ENCODE peak calls at places on chromosomes 4 and X, in ten cellular contexts. J, Y, T, V, F, C, H, U, I and Z are unnamed samples.

GRCh38 chr4:176790398-176790797 is 2.3 kb downstream of the VEGFC start:
- DNase-seq in I (no peak), C (no peak), T (no peak), F (no peak), V (no peak), J (no peak), U (no peak), Y (no peak), H (peak; percentile 51), Z (no peak)

GRCh38 chr4:1069394-1069793 is 44.0 kb downstream of the RNF212 start:
- DNase-seq in T (no peak), C (no peak), Y (no peak), J (no peak), F (no peak), H (no peak), U (no peak), I (no peak), V (no peak), Z (no peak)

GRCh38 chr4:101421393-101421792 is 74.1 kb upstream of the PPP3CA start:
- DNase-seq in I (no peak), U (no peak), H (no peak), J (no peak), F (no peak), V (no peak), T (no peak), Y (no peak), C (peak; percentile 31), Z (no peak)

GRCh38 chr4:80206111-80206510 is 8.8 kb downstream of the PRDM8 start:
- DNase-seq in I (no peak), T (no peak), H (no peak), V (no peak), J (no peak), C (no peak), Y (no peak), U (no peak), F (no peak), Z (no peak)

GRCh38 chrX:7586126-7586525 is 256.8 kb upstream of the VCX start:
- DNase-seq in V (no peak), Y (peak; percentile 11), T (peak; percentile 58), F (no peak), I (no peak), U (no peak), C (peak; percentile 13), H (peak; percentile 32), J (no peak), Z (no peak)

GRCh38 chr4:151866266-151866918 is 105.6 kb upstream of the GATB start:
- DNase-seq in T (no peak), I (no peak), H (no peak), V (no peak), Y (no peak), C (no peak), F (no peak), U (no peak), J (no peak), Z (no peak)

GRCh38 chrX:150456466-150456865 is 93.3 kb downstream of the MAMLD1 start:
- DNase-seq in H (no peak), T (no peak), F (no peak), Y (no peak), C (no peak), J (no peak), U (no peak), V (no peak), I (no peak), Z (no peak)

GRCh38 chr4:88219099-88219498 is 60.7 kb upstream of the ABCG2 start:
- DNase-seq in T (peak; percentile 63), C (peak; percentile 52), U (no peak), V (peak; percentile 74), H (peak; percentile 66), Y (no peak), I (no peak), J (peak; percentile 45), F (peak; percentile 57), Z (no peak)

GRCh38 chrX:45353462-45353861 is 152.8 kb upstream of the DIPK2B start:
- DNase-seq in V (no peak), Y (no peak), H (no peak), T (no peak), U (no peak), C (peak; percentile 49), I (no peak), J (no peak), F (no peak), Z (no peak)

GRCh38 chr4:38489924-38490639 is 173.9 kb upstream of the KLF3 start:
- DNase-seq in T (peak; percentile 16), J (no peak), Y (peak; percentile 12), U (no peak), C (no peak), F (peak; percentile 10), V (peak; percentile 49), H (peak; percentile 10), I (no peak), Z (no peak)

GRCh38 chrX:44585866-44586265 is 43.2 kb upstream of the FUNDC1 start:
- DNase-seq in V (no peak), C (no peak), U (no peak), I (no peak), T (no peak), Y (no peak), H (no peak), J (no peak), F (no peak), Z (no peak)

GRCh38 chrX:71222929-71223328 is at the start of gene GJB1:
- DNase-seq in V (no peak), H (no peak), U (no peak), F (no peak), J (no peak), T (no peak), I (no peak), Y (no peak), C (no peak), Z (no peak)

GRCh38 chr4:153555730-153556440 is 89.7 kb downstream of the TMEM131L start:
- DNase-seq in U (no peak), J (no peak), I (peak; percentile 81), Y (no peak), H (peak; percentile 23), T (peak; percentile 46), C (peak; percentile 64), V (peak; percentile 97), F (no peak), Z (no peak)

GRCh38 chr4:141346144-141346543 is 125.4 kb downstream of the ZNF330 start:
- DNase-seq in J (no peak), Y (no peak), C (peak; percentile 64), V (peak; percentile 76), T (peak; percentile 77), H (peak; percentile 68), U (no peak), F (no peak), I (no peak), Z (no peak)

GRCh38 chrX:9745417-9746115 is 20.1 kb downstream of the GPR143 start:
- DNase-seq in H (peak; percentile 63), J (no peak), U (no peak), Y (no peak), C (peak; percentile 26), I (no peak), T (no peak), F (peak; percentile 9), V (peak; percentile 77), Z (no peak)

GRCh38 chrX:68894513-68895338 is 65.9 kb downstream of the EFNB1 start:
- DNase-seq in Y (no peak), I (peak; percentile 63), F (peak; percentile 8), U (no peak), H (no peak), C (no peak), T (peak; percentile 37), J (no peak), V (peak; percentile 70), Z (no peak)

GRCh38 chr4:73451404-73451803 is 15.4 kb downstream of the AFP start:
- DNase-seq in V (peak; percentile 2), H (no peak), T (no peak), C (no peak), J (no peak), U (no peak), I (no peak), F (no peak), Y (no peak), Z (no peak)

GRCh38 chrX:102516314-102516936 is at the start of gene TMSB15A:
- DNase-seq in U (peak; percentile 24), C (peak; percentile 48), Y (peak; percentile 81), F (peak; percentile 53), T (peak; percentile 60), H (peak; percentile 52), V (peak; percentile 27), J (peak; percentile 2), I (peak; percentile 73), Z (peak; percentile 27)

GRCh38 chr4:56699537-56699936 is 18.4 kb upstream of the HOPX start:
- DNase-seq in F (no peak), V (no peak), U (no peak), J (no peak), I (no peak), Y (no peak), C (no peak), T (no peak), H (no peak), Z (no peak)

GRCh38 chr4:148007303-148007702 is 275.4 kb downstream of the ARHGAP10 start:
- DNase-seq in F (no peak), V (peak; percentile 63), J (no peak), I (no peak), T (peak; percentile 90), H (peak; percentile 97), C (peak; percentile 96), Y (no peak), U (no peak), Z (no peak)